ENCODE peak calls at places on chromosomes 16 and 17, in five cellular contexts. One of them, this sample, is unnamed.

GRCh38 chr16:86490859-86491642 is 19.3 kb upstream of the FOXF1 start:
- DNase-seq in COLO829: no peak
- DNase-seq in stimulated activated CD8-positive, alpha-beta memory T cell treated with anti-CD3 and anti-CD28 coated beads, Interleukin-4, amount 100 ng/mL, for 48 hours: no peak
- DNase-seq in neural crest cell: no peak
- DNase-seq in NCI-H748 treated with DMSO at 0.1 percent for 48 hours: no peak
- DNase-seq in this sample: no peak

GRCh38 chr17:53462393-53462811 is 360.3 kb upstream of the KIF2B start:
- DNase-seq in COLO829: no peak
- DNase-seq in stimulated activated CD8-positive, alpha-beta memory T cell treated with anti-CD3 and anti-CD28 coated beads, Interleukin-4, amount 100 ng/mL, for 48 hours: no peak
- DNase-seq in neural crest cell: no peak
- DNase-seq in NCI-H748 treated with DMSO at 0.1 percent for 48 hours: no peak
- DNase-seq in this sample: no peak

GRCh38 chr16:1330260-1330914 is 3.1 kb upstream of the BAIAP3 start:
- DNase-seq in COLO829: no peak
- DNase-seq in stimulated activated CD8-positive, alpha-beta memory T cell treated with anti-CD3 and anti-CD28 coated beads, Interleukin-4, amount 100 ng/mL, for 48 hours: peak
- DNase-seq in neural crest cell: no peak
- DNase-seq in NCI-H748 treated with DMSO at 0.1 percent for 48 hours: no peak
- DNase-seq in this sample: no peak

GRCh38 chr17:36848008-36848902 is 89.0 kb upstream of the LHX1 start:
- DNase-seq in COLO829: no peak
- DNase-seq in stimulated activated CD8-positive, alpha-beta memory T cell treated with anti-CD3 and anti-CD28 coated beads, Interleukin-4, amount 100 ng/mL, for 48 hours: no peak
- DNase-seq in neural crest cell: no peak
- DNase-seq in NCI-H748 treated with DMSO at 0.1 percent for 48 hours: no peak
- DNase-seq in this sample: no peak

GRCh38 chr17:27747462-27748359 is 52.6 kb downstream of the NOS2 start:
- DNase-seq in COLO829: no peak
- DNase-seq in stimulated activated CD8-positive, alpha-beta memory T cell treated with anti-CD3 and anti-CD28 coated beads, Interleukin-4, amount 100 ng/mL, for 48 hours: no peak
- DNase-seq in neural crest cell: no peak
- DNase-seq in NCI-H748 treated with DMSO at 0.1 percent for 48 hours: no peak
- DNase-seq in this sample: no peak

GRCh38 chr16:83312846-83313245 is 494.9 kb upstream of the HSBP1 start:
- DNase-seq in COLO829: no peak
- DNase-seq in stimulated activated CD8-positive, alpha-beta memory T cell treated with anti-CD3 and anti-CD28 coated beads, Interleukin-4, amount 100 ng/mL, for 48 hours: no peak
- DNase-seq in neural crest cell: no peak
- DNase-seq in NCI-H748 treated with DMSO at 0.1 percent for 48 hours: no peak
- DNase-seq in this sample: no peak

GRCh38 chr17:37310940-37311339 is 64.8 kb upstream of the C17orf78 start:
- DNase-seq in COLO829: no peak
- DNase-seq in stimulated activated CD8-positive, alpha-beta memory T cell treated with anti-CD3 and anti-CD28 coated beads, Interleukin-4, amount 100 ng/mL, for 48 hours: no peak
- DNase-seq in neural crest cell: no peak
- DNase-seq in NCI-H748 treated with DMSO at 0.1 percent for 48 hours: no peak
- DNase-seq in this sample: peak

GRCh38 chr16:48321307-48322036 is 63.7 kb downstream of the SIAH1 start:
- DNase-seq in COLO829: peak
- DNase-seq in stimulated activated CD8-positive, alpha-beta memory T cell treated with anti-CD3 and anti-CD28 coated beads, Interleukin-4, amount 100 ng/mL, for 48 hours: no peak
- DNase-seq in neural crest cell: no peak
- DNase-seq in NCI-H748 treated with DMSO at 0.1 percent for 48 hours: no peak
- DNase-seq in this sample: no peak

GRCh38 chr17:30433514-30433913 is 43.7 kb upstream of the GOSR1 start:
- DNase-seq in COLO829: peak
- DNase-seq in stimulated activated CD8-positive, alpha-beta memory T cell treated with anti-CD3 and anti-CD28 coated beads, Interleukin-4, amount 100 ng/mL, for 48 hours: no peak
- DNase-seq in neural crest cell: no peak
- DNase-seq in NCI-H748 treated with DMSO at 0.1 percent for 48 hours: no peak
- DNase-seq in this sample: peak

GRCh38 chr17:41421116-41421515 is 3.3 kb downstream of the KRT37 start:
- DNase-seq in COLO829: no peak
- DNase-seq in stimulated activated CD8-positive, alpha-beta memory T cell treated with anti-CD3 and anti-CD28 coated beads, Interleukin-4, amount 100 ng/mL, for 48 hours: no peak
- DNase-seq in neural crest cell: no peak
- DNase-seq in NCI-H748 treated with DMSO at 0.1 percent for 48 hours: no peak
- DNase-seq in this sample: no peak

GRCh38 chr17:68909066-68909465 is 46.1 kb downstream of the ABCA8 start:
- DNase-seq in COLO829: peak
- DNase-seq in stimulated activated CD8-positive, alpha-beta memory T cell treated with anti-CD3 and anti-CD28 coated beads, Interleukin-4, amount 100 ng/mL, for 48 hours: no peak
- DNase-seq in neural crest cell: no peak
- DNase-seq in NCI-H748 treated with DMSO at 0.1 percent for 48 hours: no peak
- DNase-seq in this sample: peak

This sample was measured in foreskin melanocyte.